ENCODE peak calls at places on chromosome 13, in ten cellular contexts. A, O, U, L, P, W, N, F, Y and C are unnamed samples.

GRCh38 chr13:95954266-95954665 is 98.9 kb downstream of the UGGT2 start:
- DNase-seq in A (no peak), O (no peak), U (no peak), L (no peak), P (no peak), W (no peak), N (no peak), F (no peak), Y (no peak), C (no peak)

GRCh38 chr13:111945086-111945485 is 121.9 kb upstream of the SOX1 start:
- DNase-seq in A (no peak), O (no peak), U (no peak), L (no peak), P (no peak), W (no peak), N (no peak), F (no peak), Y (no peak), C (no peak)

GRCh38 chr13:35914662-35915061 is 216.5 kb downstream of the DCLK1 start:
- DNase-seq in A (no peak), O (no peak), U (no peak), L (no peak), P (no peak), W (no peak), N (no peak), F (no peak), Y (no peak), C (no peak)

GRCh38 chr13:37868691-37869505 is 674 bp downstream of the TRPC4 start:
- DNase-seq in A (no peak), O (peak), U (no peak), L (no peak), P (peak), W (no peak), N (no peak), F (peak), Y (no peak), C (peak)

GRCh38 chr13:61094865-61095264 is 320.8 kb downstream of the PCDH20 start:
- DNase-seq in A (no peak), O (no peak), U (no peak), L (no peak), P (no peak), W (no peak), N (no peak), F (no peak), Y (no peak), C (no peak)

GRCh38 chr13:37978680-37979079 is 109.1 kb upstream of the TRPC4 start:
- DNase-seq in A (no peak), O (no peak), U (no peak), L (no peak), P (no peak), W (no peak), N (no peak), F (no peak), Y (no peak), C (no peak)

GRCh38 chr13:19791953-19792537 is 9.3 kb upstream of the PSPC1 start:
- DNase-seq in A (no peak), O (no peak), U (no peak), L (no peak), P (peak), W (no peak), N (no peak), F (no peak), Y (no peak), C (no peak)

GRCh38 chr13:49996951-49997895 is at the start of gene TRIM13:
- DNase-seq in A (peak), O (peak), U (peak), L (peak), P (peak), W (peak), N (peak), F (peak), Y (peak), C (peak)

GRCh38 chr13:113403255-113404104 is 39.5 kb upstream of the GRTP1 start:
- DNase-seq in A (no peak), O (no peak), U (no peak), L (no peak), P (peak), W (no peak), N (no peak), F (no peak), Y (no peak), C (no peak)

GRCh38 chr13:32125221-32125621 is 93.6 kb downstream of the FRY start:
- DNase-seq in A (peak), O (no peak), U (no peak), L (no peak), P (no peak), W (no peak), N (no peak), F (peak), Y (no peak), C (no peak)

GRCh38 chr13:105202384-105202783 is 1333.1 kb downstream of the EFNB2 start:
- DNase-seq in A (peak), O (no peak), U (no peak), L (peak), P (no peak), W (no peak), N (no peak), F (peak), Y (peak), C (peak)

GRCh38 chr13:107900775-107901174 is 314.6 kb downstream of the LIG4 start:
- DNase-seq in A (peak), O (no peak), U (no peak), L (no peak), P (no peak), W (no peak), N (no peak), F (no peak), Y (peak), C (no peak)

GRCh38 chr13:99656092-99656745 is 154.9 kb downstream of the TM9SF2 start:
- DNase-seq in A (peak), O (peak), U (peak), L (peak), P (peak), W (peak), N (peak), F (peak), Y (peak), C (peak)

GRCh38 chr13:60707878-60708277 is 310.9 kb downstream of the TDRD3 start:
- DNase-seq in A (no peak), O (no peak), U (no peak), L (no peak), P (no peak), W (no peak), N (no peak), F (no peak), Y (no peak), C (no peak)

GRCh38 chr13:42893346-42893745 is 98.7 kb downstream of the EPSTI1 start:
- DNase-seq in A (peak), O (no peak), U (no peak), L (no peak), P (no peak), W (no peak), N (no peak), F (peak), Y (no peak), C (no peak)

GRCh38 chr13:44280461-44280860 is 93.2 kb upstream of the SERP2 start:
- DNase-seq in A (peak), O (no peak), U (no peak), L (no peak), P (no peak), W (no peak), N (no peak), F (peak), Y (peak), C (no peak)

GRCh38 chr13:19321222-19321621 is 139.6 kb upstream of the TUBA3C start:
- DNase-seq in A (no peak), O (no peak), U (no peak), L (no peak), P (no peak), W (no peak), N (no peak), F (no peak), Y (no peak), C (no peak)

GRCh38 chr13:30186644-30187431 is 120.5 kb downstream of the KATNAL1 start:
- DNase-seq in A (no peak), O (no peak), U (no peak), L (no peak), P (no peak), W (no peak), N (no peak), F (no peak), Y (no peak), C (no peak)